ENCODE peak calls at places on chromosomes 11 and 22, in four cellular contexts. X is ovary, I is HFF-Myc, Y is amniotic stem cell. N is an unnamed sample.

GRCh38 chr11:115206365-115207022 is 297.7 kb downstream of the CADM1 start:
- DNase-seq in X (no peak), I (no peak), Y (no peak), N (no peak)

GRCh38 chr22:35862697-35863096 is 145.0 kb downstream of the APOL5 start:
- DNase-seq in X (no peak), I (no peak), Y (no peak), N (no peak)

GRCh38 chr11:19644316-19644715 is 68.3 kb upstream of the NAV2 start:
- DNase-seq in X (no peak), I (no peak), Y (no peak), N (no peak)

GRCh38 chr11:119194811-119195210 is 9.5 kb downstream of the NHERF4 start:
- DNase-seq in X (no peak), I (no peak), Y (no peak), N (no peak)

GRCh38 chr11:71068963-71069362 is 183.4 kb downstream of the SHANK2 start:
- DNase-seq in X (no peak), I (no peak), Y (no peak), N (no peak)

GRCh38 chr22:41217553-41218157 is 12.5 kb downstream of the L3MBTL2 start:
- DNase-seq in X (peak), I (no peak), Y (peak), N (peak)

GRCh38 chr11:120022617-120023016 is 115.3 kb downstream of the TRIM29 start:
- DNase-seq in X (no peak), I (no peak), Y (no peak), N (no peak)

GRCh38 chr11:3166268-3167142 is 1.4 kb upstream of the OSBPL5 start:
- DNase-seq in X (no peak), I (no peak), Y (no peak), N (no peak)

GRCh38 chr11:121866822-121867221 is 249.2 kb downstream of the BLID start:
- DNase-seq in X (no peak), I (no peak), Y (no peak), N (no peak)

GRCh38 chr11:115965754-115966504 is 461.7 kb upstream of the CADM1 start:
- DNase-seq in X (no peak), I (no peak), Y (no peak), N (no peak)